ENCODE peak calls at places on chromosomes 16 and 17, in nine cellular contexts. One of them, this sample, is unnamed.

GRCh38 chr16:80924372-80924978 is 82.2 kb downstream of the CMC2 start:
- DNase-seq in RWPE1: no peak
- DNase-seq in hypothalamus: no peak
- DNase-seq in RPMI7951: peak
- DNase-seq in T-helper 2 cell: peak
- DNase-seq in NCI-H510A: no peak
- DNase-seq in lower lobe of right lung: no peak
- DNase-seq in osteocyte: no peak
- DNase-seq in iPS DF 19.7: peak
- DNase-seq in this sample: no peak

GRCh38 chr16:17303101-17303500 is 167.7 kb downstream of the XYLT1 start:
- DNase-seq in NCI-H510A: no peak
- DNase-seq in hypothalamus: no peak
- DNase-seq in iPS DF 19.7: no peak
- DNase-seq in RWPE1: no peak
- DNase-seq in osteocyte: no peak
- DNase-seq in RPMI7951: peak
- DNase-seq in lower lobe of right lung: no peak
- DNase-seq in T-helper 2 cell: no peak
- DNase-seq in this sample: no peak

GRCh38 chr16:4240624-4241023 is 1.3 kb downstream of the SRL start:
- DNase-seq in RWPE1: no peak
- DNase-seq in osteocyte: no peak
- DNase-seq in lower lobe of right lung: no peak
- DNase-seq in RPMI7951: no peak
- DNase-seq in hypothalamus: no peak
- DNase-seq in NCI-H510A: no peak
- DNase-seq in iPS DF 19.7: no peak
- DNase-seq in T-helper 2 cell: no peak
- DNase-seq in this sample: no peak

GRCh38 chr16:55622302-55622701 is 33.5 kb upstream of the SLC6A2 start:
- DNase-seq in hypothalamus: no peak
- DNase-seq in RWPE1: no peak
- DNase-seq in iPS DF 19.7: no peak
- DNase-seq in osteocyte: no peak
- DNase-seq in NCI-H510A: no peak
- DNase-seq in T-helper 2 cell: no peak
- DNase-seq in RPMI7951: peak
- DNase-seq in lower lobe of right lung: no peak
- DNase-seq in this sample: no peak

GRCh38 chr17:19362293-19363113 is at the start of gene B9D1:
- DNase-seq in RPMI7951: peak
- DNase-seq in hypothalamus: peak
- DNase-seq in NCI-H510A: peak
- DNase-seq in iPS DF 19.7: peak
- DNase-seq in T-helper 2 cell: peak
- DNase-seq in osteocyte: peak
- DNase-seq in RWPE1: peak
- DNase-seq in lower lobe of right lung: peak
- DNase-seq in this sample: peak

GRCh38 chr16:54055864-54056263 is 230.7 kb downstream of the IRX3 start:
- DNase-seq in hypothalamus: no peak
- DNase-seq in RWPE1: no peak
- DNase-seq in NCI-H510A: no peak
- DNase-seq in RPMI7951: peak
- DNase-seq in T-helper 2 cell: no peak
- DNase-seq in iPS DF 19.7: no peak
- DNase-seq in lower lobe of right lung: no peak
- DNase-seq in osteocyte: no peak
- DNase-seq in this sample: no peak

GRCh38 chr17:4877089-4877488 is 22.2 kb upstream of the C17orf107 start:
- DNase-seq in NCI-H510A: no peak
- DNase-seq in osteocyte: no peak
- DNase-seq in lower lobe of right lung: no peak
- DNase-seq in RWPE1: no peak
- DNase-seq in hypothalamus: peak
- DNase-seq in T-helper 2 cell: no peak
- DNase-seq in RPMI7951: no peak
- DNase-seq in iPS DF 19.7: no peak
- DNase-seq in this sample: no peak

GRCh38 chr16:30651124-30652004 is 604 bp downstream of the PRR14 start:
- DNase-seq in iPS DF 19.7: no peak
- DNase-seq in lower lobe of right lung: peak
- DNase-seq in RPMI7951: peak
- DNase-seq in T-helper 2 cell: peak
- DNase-seq in RWPE1: peak
- DNase-seq in NCI-H510A: peak
- DNase-seq in hypothalamus: peak
- DNase-seq in osteocyte: no peak
- DNase-seq in this sample: peak

GRCh38 chr17:32486701-32487459 is at the start of gene CDK5R1:
- DNase-seq in RWPE1: peak
- DNase-seq in RPMI7951: peak
- DNase-seq in T-helper 2 cell: peak
- DNase-seq in NCI-H510A: peak
- DNase-seq in iPS DF 19.7: no peak
- DNase-seq in lower lobe of right lung: peak
- DNase-seq in hypothalamus: peak
- DNase-seq in osteocyte: peak
- DNase-seq in this sample: peak

GRCh38 chr16:14669776-14670175 is 24.3 kb downstream of the PLA2G10 start:
- DNase-seq in osteocyte: no peak
- DNase-seq in RPMI7951: peak
- DNase-seq in T-helper 2 cell: no peak
- DNase-seq in hypothalamus: no peak
- DNase-seq in NCI-H510A: no peak
- DNase-seq in lower lobe of right lung: peak
- DNase-seq in iPS DF 19.7: no peak
- DNase-seq in RWPE1: peak
- DNase-seq in this sample: no peak

GRCh38 chr17:16972346-16972745 is 428 bp upstream of the TNFRSF13B start:
- DNase-seq in osteocyte: peak
- DNase-seq in hypothalamus: no peak
- DNase-seq in RPMI7951: no peak
- DNase-seq in lower lobe of right lung: no peak
- DNase-seq in T-helper 2 cell: no peak
- DNase-seq in RWPE1: no peak
- DNase-seq in iPS DF 19.7: no peak
- DNase-seq in NCI-H510A: no peak
- DNase-seq in this sample: no peak

GRCh38 chr16:83948914-83949723 is 3.9 kb upstream of the OSGIN1 start:
- DNase-seq in iPS DF 19.7: no peak
- DNase-seq in T-helper 2 cell: no peak
- DNase-seq in NCI-H510A: no peak
- DNase-seq in RPMI7951: no peak
- DNase-seq in hypothalamus: no peak
- DNase-seq in RWPE1: no peak
- DNase-seq in osteocyte: no peak
- DNase-seq in lower lobe of right lung: no peak
- DNase-seq in this sample: no peak

GRCh38 chr16:73040735-73041402 is 7.1 kb downstream of the ZFHX3 start:
- DNase-seq in hypothalamus: no peak
- DNase-seq in RPMI7951: no peak
- DNase-seq in RWPE1: no peak
- DNase-seq in T-helper 2 cell: no peak
- DNase-seq in lower lobe of right lung: no peak
- DNase-seq in NCI-H510A: no peak
- DNase-seq in osteocyte: no peak
- DNase-seq in iPS DF 19.7: no peak
- DNase-seq in this sample: no peak

GRCh38 chr17:36501351-36501750 is 14.9 kb downstream of the ZNHIT3 start:
- DNase-seq in iPS DF 19.7: no peak
- DNase-seq in T-helper 2 cell: no peak
- DNase-seq in RPMI7951: no peak
- DNase-seq in hypothalamus: no peak
- DNase-seq in osteocyte: no peak
- DNase-seq in NCI-H510A: no peak
- DNase-seq in RWPE1: no peak
- DNase-seq in lower lobe of right lung: no peak
- DNase-seq in this sample: peak

GRCh38 chr16:17070882-17071592 is 399.7 kb downstream of the XYLT1 start:
- DNase-seq in hypothalamus: no peak
- DNase-seq in iPS DF 19.7: no peak
- DNase-seq in RWPE1: peak
- DNase-seq in lower lobe of right lung: peak
- DNase-seq in NCI-H510A: peak
- DNase-seq in RPMI7951: peak
- DNase-seq in osteocyte: no peak
- DNase-seq in T-helper 2 cell: peak
- DNase-seq in this sample: no peak

GRCh38 chr17:17819561-17819995 is 17.2 kb downstream of the SREBF1 start:
- DNase-seq in RPMI7951: peak
- DNase-seq in osteocyte: no peak
- DNase-seq in hypothalamus: no peak
- DNase-seq in NCI-H510A: no peak
- DNase-seq in T-helper 2 cell: peak
- DNase-seq in RWPE1: peak
- DNase-seq in iPS DF 19.7: no peak
- DNase-seq in lower lobe of right lung: peak
- DNase-seq in this sample: no peak

This sample was measured in chondrocyte.